ENCODE peak calls at places on chromosome 19, in five cellular contexts. I, B, E, P and J are unnamed samples. For H3K4me1 and H3K36me3, the result is how much of the 10 kb centered on the place peaks cover.

GRCh38 chr19:2461751-2462634 is 5.2 kb upstream of the LMNB2 start:
- DNase-seq in I (no peak), B (peak), E (peak), P (peak), J (no peak)

GRCh38 chr19:34317311-34317927 is 47.6 kb upstream of the GPI start:
- DNase-seq in I (no peak), B (no peak), E (no peak), P (no peak), J (no peak)

GRCh38 chr19:3831601-3832000 is 37.2 kb downstream of the ZFR2 start:
- DNase-seq in I (no peak), B (no peak), E (no peak), P (no peak), J (no peak)

GRCh38 chr19:7191946-7192691 is 102.1 kb downstream of the INSR start:
- DNase-seq in I (no peak), B (no peak), E (no peak), P (no peak), J (no peak)

GRCh38 chr19:58053480-58054156 is 5.5 kb upstream of the ZNF135 start:
- DNase-seq in I (no peak), B (no peak), E (no peak), P (no peak), J (no peak)

GRCh38 chr19:7200739-7201138 is 93.5 kb downstream of the INSR start:
- DNase-seq in I (no peak), B (no peak), E (no peak), P (no peak), J (no peak)

GRCh38 chr19:4443188-4443587 is 14.4 kb downstream of the UBXN6 start:
- DNase-seq in I (no peak), B (no peak), E (no peak), P (no peak), J (no peak)

GRCh38 chr19:8575467-8575997 is 1.7 kb downstream of the MYO1F start:
- DNase-seq in I (no peak), B (peak), E (no peak), P (no peak), J (no peak)

GRCh38 chr19:11722414-11722813 is 16.3 kb downstream of the ZNF823 start:
- DNase-seq in I (no peak), B (no peak), E (no peak), P (no peak), J (no peak)

GRCh38 chr19:3725640-3726310 is 17.6 kb downstream of the TJP3 start:
- DNase-seq in I (peak), B (no peak), E (peak), P (no peak), J (no peak)

GRCh38 chr19:2345794-2346663 is 14.0 kb upstream of the TMPRSS9 start:
- DNase-seq in I (no peak), B (no peak), E (peak), P (peak), J (no peak)

GRCh38 chr19:12868540-12869112 is 12.6 kb downstream of the DNASE2 start:
- DNase-seq in I (no peak), B (no peak), E (no peak), P (no peak), J (no peak)

GRCh38 chr19:40578442-40578908 is 1.8 kb downstream of the SHKBP1 start:
- DNase-seq in I (no peak), B (peak), E (no peak), P (no peak), J (no peak)

GRCh38 chr19:40576181-40576584 is 490 bp upstream of the SHKBP1 start:
- DNase-seq in I (no peak), B (no peak), E (no peak), P (no peak), J (no peak)

GRCh38 chr19:40571831-40572495 is 4.7 kb upstream of the SHKBP1 start:
- DNase-seq in I (no peak), B (no peak), E (no peak), P (no peak), J (no peak)

GRCh38 chr19:40576585-40577451 is at the start of gene SHKBP1:
- DNase-seq in I (peak), B (peak), E (peak), P (peak), J (peak)

DNA sequence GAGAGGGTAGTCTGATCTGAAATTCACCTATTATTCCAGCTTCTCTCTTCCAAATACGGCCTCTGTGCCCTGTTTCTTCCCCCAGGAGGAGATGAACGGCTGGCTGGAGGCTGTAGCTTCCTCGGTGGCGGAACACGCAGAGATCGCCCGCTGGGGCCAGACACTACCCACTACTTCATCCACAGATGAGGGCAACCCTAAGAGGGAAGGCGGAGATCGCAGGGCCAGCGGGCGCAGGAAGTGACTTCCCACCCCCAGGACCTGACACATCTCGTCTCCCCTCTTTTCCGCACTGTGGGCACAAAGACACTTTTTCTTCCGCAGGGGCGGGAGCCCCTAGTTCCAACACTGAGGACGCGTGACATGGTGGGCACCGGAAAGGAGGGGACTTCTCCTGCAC is 1.3 kb upstream of the SHKBP1 start:
- DNase-seq in I (no peak), B (no peak), E (no peak), P (no peak), J (no peak)
- H3K4me1 ChIP-seq in I (under half), B (under half), E (under half), P (under half), J (under half)

DNA sequence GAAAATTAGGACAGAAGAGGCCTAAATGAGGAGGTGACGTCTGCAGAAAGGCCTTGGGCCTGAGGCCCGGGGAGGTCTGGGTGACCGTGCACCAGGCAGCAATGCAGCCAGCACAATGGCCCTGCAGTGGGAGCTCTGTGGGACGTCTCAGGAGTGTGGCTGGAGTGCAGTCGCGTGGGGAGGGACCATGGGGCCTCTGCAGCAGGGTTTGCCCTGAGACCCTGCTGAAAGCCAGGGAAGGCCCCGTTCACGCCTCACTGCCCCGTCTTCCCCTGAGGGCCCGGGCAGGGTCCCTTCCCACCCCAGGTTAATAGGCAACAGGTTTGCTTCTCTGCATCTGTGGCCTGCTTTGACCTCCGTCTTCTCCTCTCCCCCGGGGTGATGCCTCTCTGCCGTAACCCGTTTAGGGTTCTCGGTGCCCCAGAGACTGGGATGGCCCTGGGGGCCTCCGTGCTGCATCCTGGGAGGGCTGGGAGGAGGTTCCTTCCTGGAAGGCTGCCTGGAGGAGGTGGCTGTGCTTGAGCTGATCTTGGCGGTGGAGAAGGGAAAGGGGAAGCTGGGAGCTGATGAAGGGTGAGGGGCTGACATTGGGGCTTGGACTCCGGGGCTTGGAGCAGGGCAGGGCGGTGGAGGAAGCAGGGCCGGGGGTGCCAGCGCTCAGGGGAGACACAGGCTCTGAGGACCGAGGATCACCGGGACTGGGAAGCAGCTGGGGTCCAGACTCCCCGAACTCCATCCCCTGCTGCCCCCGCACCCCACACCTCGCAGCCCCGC is 9.7 kb downstream of the PALM start:
- DNase-seq in I (no peak), B (no peak), E (no peak), P (no peak), J (peak)
- H3K36me3 ChIP-seq in I (under half), B (under half), E (under half), P (under half), J (under half)

DNA sequence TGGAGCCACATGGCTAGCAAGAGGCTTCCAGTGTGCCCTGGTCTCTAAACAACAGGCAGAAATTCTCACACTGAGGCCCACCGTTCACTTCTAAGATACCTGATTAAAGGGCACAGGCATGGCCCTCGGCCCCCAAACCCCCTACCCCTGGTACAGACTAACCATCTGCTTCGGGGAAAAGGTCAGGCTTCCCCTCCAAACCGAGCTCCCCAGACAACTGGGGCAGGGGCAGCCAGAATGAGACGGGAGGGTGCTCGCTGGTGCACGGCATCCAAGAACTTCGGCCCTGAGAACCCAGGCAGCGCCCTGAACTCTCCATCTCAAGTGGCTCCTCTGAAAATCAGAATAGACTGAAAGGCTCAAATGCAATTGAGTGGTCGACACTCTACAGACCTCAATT is 5.6 kb downstream of the PPP6R1 start:
- DNase-seq in I (no peak), B (no peak), E (no peak), P (no peak), J (no peak)
- H3K27ac ChIP-seq in I (no peak), B (no peak), E (peak), P (no peak), J (no peak)

GRCh38 chr19:15280915-15281683 is 48.9 kb upstream of the EPHX3 start:
- DNase-seq in I (peak), B (peak), E (peak), P (peak), J (peak)

GRCh38 chr19:15279326-15279904 is 47.2 kb upstream of the EPHX3 start:
- DNase-seq in I (no peak), B (no peak), E (no peak), P (no peak), J (no peak)

GRCh38 chr19:15274477-15274876 is 42.2 kb upstream of the EPHX3 start:
- DNase-seq in I (no peak), B (no peak), E (no peak), P (no peak), J (no peak)

GRCh38 chr19:15280048-15280725 is 47.9 kb upstream of the EPHX3 start:
- DNase-seq in I (no peak), B (peak), E (no peak), P (peak), J (peak)

GRCh38 chr19:15276620-15277019 is 44.4 kb upstream of the EPHX3 start:
- DNase-seq in I (no peak), B (no peak), E (no peak), P (no peak), J (no peak)
- H3K4me1 ChIP-seq in I (half or more), B (under half), E (half or more), P (half or more), J (under half)

GRCh38 chr19:37905936-37906867 is at the start of gene WDR87:
- DNase-seq in I (no peak), B (no peak), E (peak), P (no peak), J (no peak)
- H3K36me3 ChIP-seq in I (under half), B (under half), E (under half), P (under half), J (under half)